ENCODE peak calls at places on chromosome 15, in four cellular contexts. U is endothelial cell, J is fibroblast of lung, Q is pancreas. N is an unnamed sample.
A peak's percentile ranks its signal among the peaks of the same experiment; 100 is the strongest.

GRCh38 chr15:78067328-78068241 is 9.9 kb downstream of the TBC1D2B start:
- DNase-seq in U (no peak), J (no peak), Q (no peak), N (no peak)

GRCh38 chr15:59532770-59533379 is 78.7 kb upstream of the GCNT3 start:
- DNase-seq in U (peak; percentile 52), J (peak; percentile 49), Q (no peak), N (no peak)

GRCh38 chr15:99283739-99284138 is 32.5 kb downstream of the LRRC28 start:
- DNase-seq in U (no peak), J (peak; percentile 21), Q (no peak), N (no peak)

GRCh38 chr15:57041416-57041815 is 123.0 kb downstream of the TCF12 start:
- DNase-seq in U (no peak), J (no peak), Q (no peak), N (no peak)

GRCh38 chr15:90294159-90294558 is 28.7 kb downstream of the NGRN start:
- DNase-seq in U (no peak), J (no peak), Q (peak; percentile 69), N (no peak)

GRCh38 chr15:34853001-34853758 is 57.8 kb upstream of the ACTC1 start:
- DNase-seq in U (no peak), J (peak; percentile 83), Q (no peak), N (no peak)

GRCh38 chr15:89441295-89441762 is 55.1 kb downstream of the RHCG start:
- DNase-seq in U (no peak), J (no peak), Q (peak; percentile 55), N (no peak)

GRCh38 chr15:81887913-81888312 is 157.9 kb downstream of the MEX3B start:
- DNase-seq in U (no peak), J (peak; percentile 82), Q (no peak), N (no peak)

GRCh38 chr15:58839485-58839884 is 68.4 kb downstream of the MINDY2 start:
- DNase-seq in U (no peak), J (peak; percentile 8), Q (no peak), N (no peak)

GRCh38 chr15:44536962-44537727 is at the start of gene EIF3J:
- DNase-seq in U (peak; percentile 92), J (peak; percentile 96), Q (peak; percentile 97), N (peak; percentile 98)

GRCh38 chr15:20294651-20295237 is 246.9 kb downstream of the GOLGA6L6 start:
- DNase-seq in U (no peak), J (no peak), Q (peak; percentile 87), N (peak; percentile 95)

GRCh38 chr15:86935841-86936240 is 856.2 kb downstream of the AGBL1 start:
- DNase-seq in U (no peak), J (no peak), Q (no peak), N (no peak)

GRCh38 chr15:70280781-70281180 is 183.1 kb upstream of the TLE3 start:
- DNase-seq in U (no peak), J (no peak), Q (no peak), N (no peak)

GRCh38 chr15:31081568-31082250 is 19.8 kb downstream of the TRPM1 start:
- DNase-seq in U (no peak), J (no peak), Q (no peak), N (peak; percentile 59)

GRCh38 chr15:50825946-50826345 is 60.4 kb upstream of the SPPL2A start:
- DNase-seq in U (no peak), J (no peak), Q (no peak), N (no peak)

GRCh38 chr15:56045068-56045748 is 51.8 kb upstream of the NEDD4 start:
- DNase-seq in U (no peak), J (no peak), Q (no peak), N (no peak)

GRCh38 chr15:57686657-57687056 is 19.9 kb upstream of the POLR2M start:
- DNase-seq in U (no peak), J (no peak), Q (no peak), N (no peak)

GRCh38 chr15:101168898-101169297 is 83.0 kb downstream of the CHSY1 start:
- DNase-seq in U (no peak), J (no peak), Q (no peak), N (no peak)

GRCh38 chr15:99202176-99202552 is 47.2 kb downstream of the TTC23 start:
- DNase-seq in U (no peak), J (no peak), Q (no peak), N (no peak)

GRCh38 chr15:69421498-69421897 is 7.3 kb downstream of the KIF23 start:
- DNase-seq in U (no peak), J (no peak), Q (no peak), N (no peak)

GRCh38 chr15:80780416-80781221 is 1.4 kb downstream of the CEMIP start:
- DNase-seq in U (peak; percentile 87), J (peak; percentile 53), Q (peak; percentile 75), N (peak; percentile 92)

GRCh38 chr15:51223771-51224229 is 114.6 kb downstream of the CYP19A1 start:
- DNase-seq in U (no peak), J (peak; percentile 86), Q (no peak), N (no peak)

GRCh38 chr15:87827126-87827525 is 429.4 kb downstream of the NTRK3 start:
- DNase-seq in U (no peak), J (peak; percentile 32), Q (no peak), N (no peak)

GRCh38 chr15:52445954-52446353 is 82.7 kb downstream of the MYO5A start:
- DNase-seq in U (no peak), J (no peak), Q (no peak), N (no peak)

GRCh38 chr15:66024998-66025397 is 155.7 kb downstream of the RAB11A start:
- DNase-seq in U (no peak), J (no peak), Q (no peak), N (no peak)

DNA sequence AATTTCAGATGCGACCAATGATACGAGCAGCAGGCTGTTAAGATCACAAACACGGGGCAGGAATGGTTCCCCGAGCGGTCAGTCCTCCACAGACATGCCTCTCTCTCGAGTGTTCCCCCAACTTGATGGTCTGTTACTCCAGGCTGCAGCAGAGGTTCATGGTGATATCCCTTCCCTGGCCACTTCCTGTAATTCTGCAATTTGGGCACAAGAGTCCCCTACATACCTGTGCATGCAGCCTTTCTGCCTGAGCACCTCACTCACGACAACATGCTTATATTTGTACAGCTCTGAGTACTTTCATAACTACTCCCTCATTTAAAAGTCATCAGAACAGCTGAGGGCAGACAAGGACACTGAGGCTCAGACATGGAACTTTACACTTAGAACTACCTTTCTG is 408.1 kb upstream of the NR2F2 start:
- DNase-seq in U (no peak), J (no peak), Q (no peak), N (no peak)
- TF ChIP-seq CTCF in U (no peak), J (no peak), Q (no peak), N (no peak)

GRCh38 chr15:74238984-74239645 is 3.0 kb downstream of the CCDC33 start:
- DNase-seq in U (no peak), J (no peak), Q (no peak), N (no peak)

GRCh38 chr15:74233373-74233772 is 2.8 kb upstream of the CCDC33 start:
- DNase-seq in U (no peak), J (no peak), Q (peak; percentile 20), N (no peak)

GRCh38 chr15:74233864-74234597 is 2.1 kb upstream of the CCDC33 start:
- DNase-seq in U (no peak), J (no peak), Q (peak; percentile 11), N (no peak)

GRCh38 chr15:74234598-74234875 is 1.6 kb upstream of the CCDC33 start:
- DNase-seq in U (no peak), J (no peak), Q (peak; percentile 51), N (no peak)

DNA sequence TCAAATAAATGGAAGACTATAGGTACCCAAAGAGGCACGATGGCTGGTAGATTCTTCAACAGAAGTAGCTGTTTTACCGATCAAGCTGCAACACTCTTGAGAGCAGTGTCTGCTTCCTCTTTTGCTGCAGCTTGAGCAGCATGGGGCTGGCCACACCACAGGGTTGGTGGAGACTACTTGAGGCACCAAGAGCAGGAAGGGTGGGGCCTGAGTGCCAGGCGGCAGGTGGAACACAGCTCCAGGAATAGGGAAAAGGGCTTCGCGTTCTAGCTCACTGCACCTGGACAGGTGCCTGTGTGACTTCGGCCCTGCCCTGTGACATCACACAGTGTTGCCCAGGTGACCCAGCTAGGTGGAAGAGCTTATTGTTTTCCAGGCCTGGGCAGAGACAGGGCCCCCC is at the start of gene CCDC33:
- DNase-seq in U (no peak), J (no peak), Q (no peak), N (no peak)
- TF ChIP-seq CTCF in U (no peak), J (no peak), Q (no peak), N (no peak)

GRCh38 chr15:67266870-67267269 is 12.3 kb downstream of the IQCH start:
- DNase-seq in U (no peak), J (no peak), Q (no peak), N (no peak)
- TF ChIP-seq CTCF in U (no peak), J (no peak), Q (no peak), N (no peak)

GRCh38 chr15:64740361-64741170 is 34.8 kb downstream of the RBPMS2 start:
- DNase-seq in U (no peak), J (peak; percentile 88), Q (no peak), N (no peak)
- TF ChIP-seq CTCF in U (no peak), J (peak; percentile 50), Q (no peak), N (peak; percentile 17)

DNA sequence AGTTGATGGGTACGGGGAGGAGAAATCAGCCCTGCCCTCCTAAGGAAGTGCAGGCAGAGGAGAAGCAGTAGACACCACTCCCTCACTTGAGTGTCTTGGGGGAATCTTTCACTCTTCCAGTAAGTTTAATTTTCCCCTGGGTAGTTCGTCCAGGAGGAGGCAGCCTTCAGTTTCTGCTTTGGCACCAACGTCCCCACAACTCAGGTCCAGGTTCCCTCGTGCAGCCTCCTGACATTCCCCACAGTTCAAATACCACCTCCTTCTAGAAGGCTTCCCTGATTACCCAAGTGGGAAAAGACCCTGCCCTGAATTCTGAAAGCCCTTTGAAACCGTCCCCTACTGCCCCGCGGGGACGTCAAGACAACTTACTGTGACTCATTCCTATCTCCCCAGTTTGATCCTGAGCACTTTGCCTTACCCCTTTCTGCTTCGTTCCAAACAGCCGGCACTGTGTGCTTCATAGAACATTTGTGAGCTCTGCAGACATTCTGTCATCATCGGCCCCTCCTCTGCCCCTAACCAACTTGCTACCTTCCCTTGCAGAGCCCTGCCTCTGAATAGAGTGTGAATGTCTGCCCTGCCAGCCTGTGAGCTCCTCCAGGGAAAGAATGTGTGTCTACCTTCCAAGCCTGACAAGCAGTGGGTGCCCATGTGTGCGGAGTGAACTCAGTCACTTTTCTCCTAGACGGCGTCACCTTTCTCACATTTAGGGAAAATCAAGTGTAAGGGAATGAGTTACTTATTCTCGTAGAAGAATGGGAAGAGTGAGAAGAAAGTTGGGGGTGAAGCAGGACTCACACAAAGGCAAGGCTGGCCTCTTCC is 14.5 kb upstream of the SRP14 start:
- DNase-seq in U (no peak), J (no peak), Q (no peak), N (no peak)
- TF ChIP-seq CTCF in U (no peak), J (peak; percentile 35), Q (no peak), N (peak; percentile 31)

DNA sequence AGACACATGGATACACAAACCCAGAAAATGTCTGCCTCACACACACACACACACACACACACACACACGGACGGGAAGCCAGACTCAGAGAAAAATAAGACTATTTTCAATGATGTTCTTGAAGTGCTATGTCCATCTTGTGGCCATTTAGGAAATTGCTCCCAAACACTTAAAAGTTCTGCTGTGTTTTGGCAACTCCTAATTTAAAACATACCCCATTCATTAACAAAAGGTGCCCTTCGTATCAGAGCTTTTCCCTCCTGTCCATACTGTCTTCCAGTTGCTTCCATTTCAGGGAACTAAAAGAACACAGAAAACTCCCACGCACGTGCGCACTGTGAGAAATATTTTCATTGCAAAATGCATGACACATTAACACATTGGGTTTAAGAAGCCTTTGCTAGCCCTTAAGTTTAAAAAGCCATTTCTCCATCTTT is 44.6 kb downstream of the SLC12A1 start:
- DNase-seq in U (peak; percentile 47), J (peak; percentile 88), Q (no peak), N (no peak)
- TF ChIP-seq CTCF in U (peak; percentile 69), J (peak; percentile 78), Q (peak; percentile 17), N (peak; percentile 58)

N was measured in osteocyte.